ENCODE peak calls at places on chromosomes 11 and 22, in five cellular contexts. L is neural progenitor cell, Q is GM23248, D is mesenchymal stem cell, W is Karpas-422. T is an unnamed sample.

GRCh38 chr11:122995526-122995925 is 13.9 kb upstream of the BSX start:
- DNase-seq in W (no peak), L (peak), Q (no peak), D (no peak), T (no peak)

GRCh38 chr11:87597696-87598095 is 560.0 kb downstream of the TMEM135 start:
- DNase-seq in Q (no peak), D (no peak), L (no peak), W (no peak), T (peak)

GRCh38 chr11:69470301-69470700 is 11.2 kb upstream of the LINC01488 start:
- DNase-seq in L (no peak), W (no peak), D (no peak), Q (no peak), T (no peak)

GRCh38 chr11:2655834-2656622 is 43.8 kb downstream of the KCNQ1OT1 start:
- DNase-seq in Q (peak), W (no peak), D (peak), L (no peak), T (peak)

GRCh38 chr22:38109391-38110000 is 988 bp downstream of the BAIAP2L2 start:
- DNase-seq in W (peak), L (peak), Q (no peak), D (no peak), T (no peak)

GRCh38 chr22:25775501-25775900 is 33.5 kb downstream of the MYO18B start:
- DNase-seq in D (peak), Q (peak), W (no peak), L (peak), T (peak)

GRCh38 chr22:20810645-20811044 is 36.7 kb downstream of the SERPIND1 start:
- DNase-seq in L (no peak), W (no peak), D (no peak), Q (no peak), T (no peak)

GRCh38 chr11:11171854-11172253 is 181.2 kb downstream of the CSNK2A3 start:
- DNase-seq in L (no peak), D (peak), W (peak), Q (no peak), T (peak)

GRCh38 chr22:39534591-39535301 is 2.2 kb upstream of the RPS19BP1 start:
- DNase-seq in D (peak), Q (peak), W (peak), L (peak), T (peak)

GRCh38 chr11:118211006-118211405 is 13.8 kb downstream of the JAML start:
- DNase-seq in D (no peak), W (no peak), L (peak), Q (peak), T (no peak)

GRCh38 chr11:863389-864117 is 20.9 kb downstream of the TSPAN4 start:
- DNase-seq in W (no peak), L (no peak), Q (no peak), D (no peak), T (no peak)

GRCh38 chr22:45317551-45318167 is 7.9 kb downstream of the FAM118A start:
- DNase-seq in D (peak), W (no peak), L (peak), Q (peak), T (peak)

GRCh38 chr11:134470238-134470637 is 58.2 kb upstream of the B3GAT1 start:
- DNase-seq in L (no peak), W (no peak), Q (no peak), D (no peak), T (no peak)

GRCh38 chr11:134472188-134472455 is 60.1 kb upstream of the B3GAT1 start:
- DNase-seq in Q (no peak), D (no peak), W (no peak), L (no peak), T (no peak)

GRCh38 chr11:134469627-134470026 is 57.6 kb upstream of the B3GAT1 start:
- DNase-seq in Q (no peak), D (no peak), L (no peak), W (peak), T (no peak)

GRCh38 chr11:134474070-134474860 is 62.2 kb upstream of the B3GAT1 start:
- DNase-seq in L (no peak), Q (no peak), D (no peak), W (no peak), T (no peak)

GRCh38 chr11:134471341-134472187 is 59.5 kb upstream of the B3GAT1 start:
- DNase-seq in Q (no peak), L (no peak), W (no peak), D (no peak), T (no peak)
- H2AFZ ChIP-seq in Q (no peak), L (no peak), W (no peak), D (no peak), T (no peak)

GRCh38 chr11:23022854-23023253 is 162.6 kb upstream of the CCDC179 start:
- DNase-seq in Q (no peak), W (no peak), D (no peak), L (no peak), T (no peak)
- H3K4me2 ChIP-seq in Q (no peak), W (no peak), D (no peak), L (no peak), T (no peak)

GRCh38 chr11:117197516-117198456 is 1.4 kb upstream of the TAGLN start:
- DNase-seq in L (peak), Q (no peak), W (peak), D (no peak), T (peak)

GRCh38 chr11:117197006-117197405 is 2.2 kb upstream of the TAGLN start:
- DNase-seq in D (no peak), L (no peak), W (no peak), Q (no peak), T (no peak)

GRCh38 chr11:117199916-117200812 is 994 bp downstream of the TAGLN start:
- DNase-seq in L (no peak), D (no peak), W (no peak), Q (no peak), T (no peak)

GRCh38 chr11:117199061-117199915 is at the start of gene TAGLN:
- DNase-seq in Q (peak), D (peak), L (peak), W (no peak), T (peak)

GRCh38 chr11:117198613-117199012 is 557 bp upstream of the TAGLN start:
- DNase-seq in Q (no peak), L (no peak), W (no peak), D (no peak), T (no peak)
- H2AFZ ChIP-seq in Q (peak), L (peak), W (no peak), D (no peak), T (no peak)

GRCh38 chr11:110972640-110973039 is 260.4 kb upstream of the ARHGAP20 start:
- DNase-seq in L (no peak), D (peak), Q (peak), W (no peak), T (peak)
- H3K4me2 ChIP-seq in L (no peak), D (no peak), Q (peak), W (no peak), T (no peak)

GRCh38 chr22:29768052-29768680 is 997 bp downstream of the UQCR10 start:
- DNase-seq in D (peak), W (no peak), Q (peak), L (no peak), T (no peak)
- H2AFZ ChIP-seq in D (no peak), W (no peak), Q (peak), L (no peak), T (no peak)

GRCh38 chr11:100827934-100828661 is 141.0 kb downstream of the ARHGAP42 start:
- DNase-seq in Q (peak), W (peak), L (peak), D (peak), T (peak)
- H3K4me2 ChIP-seq in Q (no peak), W (no peak), L (peak), D (no peak), T (no peak)

GRCh38 chr11:125873881-125874555 is 13.4 kb upstream of the HYLS1 start:
- DNase-seq in D (no peak), Q (no peak), L (peak), W (no peak), T (no peak)
- H2AFZ ChIP-seq in D (no peak), Q (peak), L (peak), W (no peak), T (peak)

GRCh38 chr11:7613394-7613720 is 59.9 kb downstream of the CYB5R2 start:
- DNase-seq in D (peak), L (no peak), Q (no peak), W (no peak), T (no peak)
- H3K4me2 ChIP-seq in D (no peak), L (peak), Q (no peak), W (no peak), T (no peak)

GRCh38 chr22:43860126-43860525 is 2.2 kb downstream of the SULT4A1 start:
- DNase-seq in D (no peak), Q (no peak), W (no peak), L (no peak), T (no peak)

GRCh38 chr22:43861529-43861928 is 784 bp downstream of the SULT4A1 start:
- DNase-seq in W (no peak), D (no peak), L (no peak), Q (peak), T (peak)

GRCh38 chr22:43862882-43863202 is 529 bp upstream of the SULT4A1 start:
- DNase-seq in L (no peak), D (no peak), W (no peak), Q (no peak), T (no peak)

GRCh38 chr22:43860831-43861230 is 1.5 kb downstream of the SULT4A1 start:
- DNase-seq in Q (no peak), L (no peak), D (no peak), W (no peak), T (no peak)

GRCh38 chr22:43862074-43862881 is at the start of gene SULT4A1:
- DNase-seq in L (peak), W (no peak), Q (peak), D (peak), T (peak)
- H2AFZ ChIP-seq in L (peak), W (no peak), Q (no peak), D (peak), T (no peak)

DNA sequence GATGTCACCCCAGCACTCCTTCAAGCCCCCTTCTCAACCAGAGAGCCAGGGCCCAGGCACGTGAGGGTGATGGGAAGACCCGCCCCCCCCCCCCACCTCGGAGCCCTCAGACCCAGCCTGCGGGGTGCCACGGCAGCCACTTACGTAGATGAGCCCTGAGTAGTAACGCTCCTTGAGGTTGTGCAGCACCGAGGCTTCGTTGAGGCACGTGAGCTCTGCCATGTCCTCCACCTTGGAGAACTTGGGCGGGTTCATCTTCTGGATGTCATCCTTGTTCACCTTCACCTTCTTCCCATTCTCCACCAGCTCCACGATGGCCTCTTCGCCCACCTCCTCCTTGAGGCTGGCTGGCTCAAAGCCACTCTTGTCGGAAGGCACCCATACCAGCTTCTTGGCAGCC is 39.0 kb downstream of the MYH9 start:
- DNase-seq in D (no peak), L (no peak), W (no peak), Q (no peak), T (no peak)
- H3K4me2 ChIP-seq in D (no peak), L (no peak), W (no peak), Q (no peak), T (no peak)

T was measured in fibroblast of lung.